ENCODE peak calls at places on chromosomes 11 and 22, in four cellular contexts. One of them, this sample, is unnamed.

GRCh38 chr11:72321381-72321996 is 77.5 kb upstream of the PHOX2A start:
- DNase-seq in colonic mucosa: no peak
- DNase-seq in astrocyte: peak
- DNase-seq in HCT116: no peak
- DNase-seq in this sample: no peak

GRCh38 chr11:121486054-121486453 is 33.3 kb upstream of the SORL1-AS1 start:
- DNase-seq in colonic mucosa: no peak
- DNase-seq in astrocyte: no peak
- DNase-seq in HCT116: no peak
- DNase-seq in this sample: no peak

GRCh38 chr22:48947636-48948035 is 880.0 kb downstream of the BRD1 start:
- DNase-seq in colonic mucosa: no peak
- DNase-seq in astrocyte: no peak
- DNase-seq in HCT116: no peak
- DNase-seq in this sample: no peak

GRCh38 chr11:73916435-73916834 is 34.4 kb upstream of the DNAJB13 start:
- DNase-seq in colonic mucosa: no peak
- DNase-seq in astrocyte: peak
- DNase-seq in HCT116: no peak
- DNase-seq in this sample: no peak

GRCh38 chr11:95671768-95672167 is 117.8 kb downstream of the FAM76B start:
- DNase-seq in colonic mucosa: no peak
- DNase-seq in astrocyte: peak
- DNase-seq in HCT116: no peak
- DNase-seq in this sample: no peak

GRCh38 chr11:113474362-113475159 is 637 bp downstream of the DRD2 start:
- DNase-seq in colonic mucosa: peak
- DNase-seq in astrocyte: peak
- DNase-seq in HCT116: no peak
- DNase-seq in this sample: peak

GRCh38 chr22:28711820-28712777 is 29.5 kb downstream of the CHEK2 start:
- DNase-seq in colonic mucosa: no peak
- DNase-seq in astrocyte: peak
- DNase-seq in HCT116: no peak
- DNase-seq in this sample: no peak

GRCh38 chr11:45885274-45885920 is at the start of gene MAPK8IP1:
- DNase-seq in colonic mucosa: peak
- DNase-seq in astrocyte: no peak
- DNase-seq in HCT116: no peak
- DNase-seq in this sample: peak

GRCh38 chr11:79953629-79954028 is 512.8 kb upstream of the TENM4 start:
- DNase-seq in colonic mucosa: no peak
- DNase-seq in astrocyte: no peak
- DNase-seq in HCT116: no peak
- DNase-seq in this sample: no peak
- TF ChIP-seq CTCF in colonic mucosa: no peak
- TF ChIP-seq CTCF in astrocyte: no peak
- TF ChIP-seq CTCF in HCT116: no peak
- TF ChIP-seq CTCF in this sample: no peak

GRCh38 chr11:116400081-116400480 is 372.7 kb downstream of the BUD13 start:
- DNase-seq in colonic mucosa: no peak
- DNase-seq in astrocyte: no peak
- DNase-seq in HCT116: no peak
- DNase-seq in this sample: no peak
- TF ChIP-seq CTCF in colonic mucosa: no peak
- TF ChIP-seq CTCF in astrocyte: no peak
- TF ChIP-seq CTCF in HCT116: no peak
- TF ChIP-seq CTCF in this sample: no peak

DNA sequence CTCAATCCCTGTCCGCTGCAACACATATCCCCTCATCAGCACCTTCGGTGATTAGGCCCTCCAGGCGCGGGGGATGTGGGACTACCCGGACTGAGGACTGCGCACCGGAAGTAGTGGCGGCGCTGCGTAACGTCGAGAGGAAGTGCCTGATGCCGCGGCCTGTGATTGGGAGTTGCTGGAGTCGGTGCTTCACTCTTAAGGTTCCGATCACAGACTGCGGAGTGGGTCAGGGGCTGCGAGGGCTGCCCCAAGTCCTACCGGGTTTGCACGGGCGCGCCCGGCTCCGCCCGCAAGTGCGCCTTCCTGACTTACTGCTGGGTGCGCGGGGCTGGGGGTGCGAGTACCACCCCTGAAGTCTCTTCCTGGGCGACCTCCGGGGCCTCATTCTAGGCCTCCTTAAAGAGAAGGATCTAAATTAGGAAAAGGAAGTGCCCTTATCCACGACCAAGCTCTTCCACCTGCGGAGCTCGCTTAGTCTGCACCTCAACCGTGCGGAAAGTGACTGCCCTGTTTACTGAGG is at the start of gene ALKBH3:
- DNase-seq in colonic mucosa: peak
- DNase-seq in astrocyte: peak
- DNase-seq in HCT116: peak
- DNase-seq in this sample: peak
- TF ChIP-seq CTCF in colonic mucosa: no peak
- TF ChIP-seq CTCF in astrocyte: no peak
- TF ChIP-seq CTCF in HCT116: no peak
- TF ChIP-seq CTCF in this sample: no peak

DNA sequence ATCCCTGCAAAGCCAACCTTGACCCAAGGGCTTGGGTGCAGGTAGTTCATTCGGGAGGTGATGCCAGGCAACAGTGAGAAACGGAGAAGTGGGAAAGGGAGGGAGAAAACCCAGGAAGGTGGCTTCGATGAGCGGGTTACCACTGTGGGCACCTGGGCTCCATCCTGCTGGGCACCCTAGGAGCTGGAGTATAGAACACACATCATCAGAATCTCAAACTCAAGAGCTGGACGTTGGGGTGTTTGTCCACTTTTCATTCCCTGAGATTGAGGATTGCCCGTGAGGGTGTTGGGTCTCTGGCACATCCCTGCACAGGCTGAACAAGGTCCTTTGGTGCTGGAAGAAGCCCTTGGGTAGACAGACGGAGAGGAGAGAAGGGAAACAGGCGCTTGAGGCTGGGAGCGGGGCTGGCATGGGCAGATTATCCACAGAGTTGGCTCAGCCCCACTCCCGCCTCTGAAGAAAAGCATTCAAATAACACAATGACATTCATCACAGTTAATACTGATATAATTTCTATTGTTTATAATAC is 70.4 kb downstream of the LRRC32 start:
- DNase-seq in colonic mucosa: no peak
- DNase-seq in astrocyte: no peak
- DNase-seq in HCT116: no peak
- DNase-seq in this sample: no peak
- TF ChIP-seq CTCF in colonic mucosa: no peak
- TF ChIP-seq CTCF in astrocyte: no peak
- TF ChIP-seq CTCF in HCT116: no peak
- TF ChIP-seq CTCF in this sample: no peak

DNA sequence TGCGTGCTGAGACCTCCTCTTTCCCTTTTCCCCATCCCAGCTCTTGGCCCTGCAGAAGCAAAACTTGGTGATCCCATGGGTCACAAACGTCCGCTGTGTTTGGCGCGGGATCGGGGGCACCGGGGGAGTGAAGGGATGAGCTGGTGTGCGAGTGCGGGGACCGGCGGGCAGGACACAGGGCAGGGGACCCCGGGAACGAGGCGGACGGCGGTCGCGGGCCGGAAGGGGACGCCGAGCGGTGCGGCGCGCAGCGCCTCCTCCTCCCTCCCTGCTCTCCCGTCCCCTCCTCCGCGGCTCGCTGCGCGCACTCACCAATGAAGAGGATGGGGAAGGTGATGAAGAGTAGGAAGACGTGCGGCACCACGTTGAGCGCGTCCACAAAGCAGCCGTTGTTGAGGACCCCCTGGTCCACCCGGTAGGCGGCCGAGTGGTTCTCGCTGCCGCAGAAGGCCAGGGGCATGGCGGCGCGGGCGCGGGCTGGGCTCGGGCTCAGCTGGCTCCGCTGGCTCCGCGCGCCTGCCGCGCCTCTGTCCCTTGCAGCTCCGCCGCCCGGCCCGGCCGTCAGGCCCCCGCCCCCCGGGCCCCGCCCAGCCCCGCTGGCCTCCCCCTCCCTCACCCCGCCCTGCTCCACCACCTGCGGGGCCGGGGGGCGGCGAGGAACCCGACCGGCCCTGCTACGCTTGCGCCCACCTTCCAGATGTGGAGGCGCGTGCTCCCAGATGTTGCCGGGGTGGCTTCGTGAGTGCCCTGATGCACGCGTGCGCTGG is at the start of gene ABCC8:
- DNase-seq in colonic mucosa: no peak
- DNase-seq in astrocyte: no peak
- DNase-seq in HCT116: no peak
- DNase-seq in this sample: no peak
- TF ChIP-seq CTCF in colonic mucosa: no peak
- TF ChIP-seq CTCF in astrocyte: no peak
- TF ChIP-seq CTCF in HCT116: no peak
- TF ChIP-seq CTCF in this sample: no peak

GRCh38 chr11:133678211-133678610 is 145.9 kb upstream of the OPCML start:
- DNase-seq in colonic mucosa: no peak
- DNase-seq in astrocyte: no peak
- DNase-seq in HCT116: no peak
- DNase-seq in this sample: no peak
- TF ChIP-seq CTCF in colonic mucosa: no peak
- TF ChIP-seq CTCF in astrocyte: no peak
- TF ChIP-seq CTCF in HCT116: no peak
- TF ChIP-seq CTCF in this sample: no peak